ENCODE peak calls at places on chromosomes 7 and 10, in six cellular contexts. One of them, this sample, is unnamed.

GRCh38 chr7:103796296-103796962 is 193.0 kb downstream of the RELN start:
- DNase-seq in upper lobe of left lung: no peak
- DNase-seq in fibroblast of lung: no peak
- DNase-seq in mesendoderm: no peak
- DNase-seq in cardiac muscle cell: no peak
- DNase-seq in hepatocyte: no peak
- DNase-seq in this sample: no peak

GRCh38 chr7:74225400-74225799 is 15.6 kb downstream of the LAT2 start:
- DNase-seq in fibroblast of lung: no peak
- DNase-seq in hepatocyte: no peak
- DNase-seq in cardiac muscle cell: no peak
- DNase-seq in mesendoderm: no peak
- DNase-seq in upper lobe of left lung: no peak
- DNase-seq in this sample: no peak

GRCh38 chr10:112775347-112775746 is 174.7 kb upstream of the TCF7L2 start:
- DNase-seq in cardiac muscle cell: peak; percentile 40
- DNase-seq in hepatocyte: no peak
- DNase-seq in upper lobe of left lung: no peak
- DNase-seq in mesendoderm: peak; percentile 32
- DNase-seq in fibroblast of lung: peak; percentile 39
- DNase-seq in this sample: no peak

GRCh38 chr10:95566121-95566520 is 5.0 kb upstream of the SORBS1 start:
- DNase-seq in upper lobe of left lung: no peak
- DNase-seq in hepatocyte: no peak
- DNase-seq in mesendoderm: no peak
- DNase-seq in fibroblast of lung: no peak
- DNase-seq in cardiac muscle cell: no peak
- DNase-seq in this sample: no peak

GRCh38 chr10:43186150-43186549 is 47.9 kb downstream of the CSGALNACT2 start:
- DNase-seq in cardiac muscle cell: no peak
- DNase-seq in hepatocyte: no peak
- DNase-seq in fibroblast of lung: peak; percentile 23
- DNase-seq in mesendoderm: no peak
- DNase-seq in upper lobe of left lung: no peak
- DNase-seq in this sample: no peak

GRCh38 chr7:67393903-67394302 is 397.3 kb downstream of the TYW1 start:
- DNase-seq in hepatocyte: no peak
- DNase-seq in cardiac muscle cell: no peak
- DNase-seq in fibroblast of lung: no peak
- DNase-seq in mesendoderm: no peak
- DNase-seq in upper lobe of left lung: no peak
- DNase-seq in this sample: no peak

GRCh38 chr7:128005117-128005516 is 26.1 kb downstream of the LRRC4 start:
- DNase-seq in fibroblast of lung: no peak
- DNase-seq in upper lobe of left lung: no peak
- DNase-seq in hepatocyte: no peak
- DNase-seq in mesendoderm: no peak
- DNase-seq in cardiac muscle cell: no peak
- DNase-seq in this sample: no peak

GRCh38 chr7:143043391-143043790 is 8.8 kb upstream of the OR6V1 start:
- DNase-seq in hepatocyte: no peak
- DNase-seq in upper lobe of left lung: no peak
- DNase-seq in fibroblast of lung: no peak
- DNase-seq in mesendoderm: no peak
- DNase-seq in cardiac muscle cell: peak; percentile 14
- DNase-seq in this sample: no peak

GRCh38 chr7:150879345-150879744 is 27.0 kb downstream of the AOC1 start:
- DNase-seq in mesendoderm: peak; percentile 73
- DNase-seq in fibroblast of lung: no peak
- DNase-seq in upper lobe of left lung: no peak
- DNase-seq in cardiac muscle cell: peak; percentile 34
- DNase-seq in hepatocyte: no peak
- DNase-seq in this sample: no peak

GRCh38 chr7:499853-500485 is 19.7 kb downstream of the PDGFA start:
- DNase-seq in mesendoderm: no peak
- DNase-seq in upper lobe of left lung: no peak
- DNase-seq in hepatocyte: no peak
- DNase-seq in fibroblast of lung: no peak
- DNase-seq in cardiac muscle cell: no peak
- DNase-seq in this sample: peak; percentile 47

GRCh38 chr7:23022258-23022745 is 8.4 kb upstream of the HYCC1 start:
- DNase-seq in mesendoderm: no peak
- DNase-seq in hepatocyte: peak; percentile 36
- DNase-seq in upper lobe of left lung: no peak
- DNase-seq in cardiac muscle cell: peak; percentile 87
- DNase-seq in fibroblast of lung: peak; percentile 97
- DNase-seq in this sample: no peak

GRCh38 chr10:79394631-79395030 is 47.4 kb downstream of the PPIF start:
- DNase-seq in mesendoderm: no peak
- DNase-seq in upper lobe of left lung: peak; percentile 56
- DNase-seq in hepatocyte: no peak
- DNase-seq in fibroblast of lung: no peak
- DNase-seq in cardiac muscle cell: no peak
- DNase-seq in this sample: peak; percentile 12

GRCh38 chr7:80240265-80241025 is 105.8 kb downstream of the GNAI1 start:
- DNase-seq in hepatocyte: no peak
- DNase-seq in fibroblast of lung: peak; percentile 23
- DNase-seq in upper lobe of left lung: no peak
- DNase-seq in mesendoderm: no peak
- DNase-seq in cardiac muscle cell: no peak
- DNase-seq in this sample: no peak

GRCh38 chr10:96667401-96667800 is 52.9 kb downstream of the PIK3AP1 start:
- DNase-seq in mesendoderm: no peak
- DNase-seq in fibroblast of lung: no peak
- DNase-seq in cardiac muscle cell: no peak
- DNase-seq in hepatocyte: no peak
- DNase-seq in upper lobe of left lung: no peak
- DNase-seq in this sample: no peak

GRCh38 chr10:335151-335800 is 200.0 kb downstream of the ZMYND11 start:
- DNase-seq in mesendoderm: no peak
- DNase-seq in upper lobe of left lung: no peak
- DNase-seq in hepatocyte: no peak
- DNase-seq in fibroblast of lung: no peak
- DNase-seq in cardiac muscle cell: no peak
- DNase-seq in this sample: no peak

GRCh38 chr10:50469778-50470193 is 154.0 kb downstream of the SGMS1 start:
- DNase-seq in mesendoderm: no peak
- DNase-seq in fibroblast of lung: peak; percentile 13
- DNase-seq in upper lobe of left lung: no peak
- DNase-seq in cardiac muscle cell: peak; percentile 20
- DNase-seq in hepatocyte: no peak
- DNase-seq in this sample: peak; percentile 13

GRCh38 chr7:24912424-24912823 is 67.6 kb downstream of the OSBPL3 start:
- DNase-seq in cardiac muscle cell: no peak
- DNase-seq in mesendoderm: no peak
- DNase-seq in upper lobe of left lung: no peak
- DNase-seq in hepatocyte: no peak
- DNase-seq in fibroblast of lung: no peak
- DNase-seq in this sample: no peak

GRCh38 chr7:113421696-113422330 is 303.5 kb upstream of the SMIM30 start:
- DNase-seq in cardiac muscle cell: peak; percentile 87
- DNase-seq in hepatocyte: peak; percentile 92
- DNase-seq in fibroblast of lung: peak; percentile 85
- DNase-seq in mesendoderm: peak; percentile 93
- DNase-seq in upper lobe of left lung: peak; percentile 78
- DNase-seq in this sample: peak; percentile 51

GRCh38 chr7:151410405-151411390 is 860 bp upstream of the WDR86 start:
- DNase-seq in fibroblast of lung: peak; percentile 39
- DNase-seq in cardiac muscle cell: peak; percentile 74
- DNase-seq in hepatocyte: peak; percentile 68
- DNase-seq in upper lobe of left lung: no peak
- DNase-seq in mesendoderm: peak; percentile 83
- DNase-seq in this sample: peak; percentile 54

GRCh38 chr10:61139230-61139928 is 195.4 kb upstream of the RHOBTB1 start:
- DNase-seq in cardiac muscle cell: no peak
- DNase-seq in fibroblast of lung: no peak
- DNase-seq in mesendoderm: peak; percentile 34
- DNase-seq in hepatocyte: no peak
- DNase-seq in upper lobe of left lung: no peak
- DNase-seq in this sample: no peak

GRCh38 chr7:38699481-38699880 is 68.3 kb upstream of the AMPH start:
- DNase-seq in upper lobe of left lung: no peak
- DNase-seq in fibroblast of lung: peak; percentile 35
- DNase-seq in cardiac muscle cell: peak; percentile 70
- DNase-seq in mesendoderm: no peak
- DNase-seq in hepatocyte: no peak
- DNase-seq in this sample: no peak

DNA sequence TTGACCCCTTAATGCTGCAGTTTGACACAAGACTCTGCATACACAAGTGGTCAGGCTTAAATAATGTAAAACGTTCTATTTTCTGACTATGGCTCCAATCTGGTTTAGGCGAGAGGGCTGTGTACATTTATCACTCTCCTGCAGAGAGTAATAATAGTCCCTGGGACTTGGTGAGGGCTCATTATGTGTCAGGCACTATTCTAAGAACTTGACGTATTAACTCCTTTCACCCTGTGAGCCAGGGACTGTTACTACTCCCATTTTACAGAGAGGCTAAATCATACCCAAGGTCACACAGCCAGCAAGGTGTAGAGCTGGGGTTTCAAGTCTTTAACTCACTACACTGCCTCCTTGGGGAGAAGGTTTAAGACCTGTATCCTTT is 187.2 kb upstream of the LYZL2 start:
- DNase-seq in hepatocyte: no peak
- DNase-seq in mesendoderm: no peak
- DNase-seq in fibroblast of lung: no peak
- DNase-seq in cardiac muscle cell: no peak
- DNase-seq in upper lobe of left lung: no peak
- DNase-seq in this sample: no peak
- H3K4me1 ChIP-seq in hepatocyte: peaks cover 50% of the 10 kb centered on the region
- H3K4me1 ChIP-seq in mesendoderm: no peaks in the 10 kb centered on the region
- H3K4me1 ChIP-seq in fibroblast of lung: peaks cover 42% of the 10 kb centered on the region
- H3K4me1 ChIP-seq in cardiac muscle cell: peaks cover 52% of the 10 kb centered on the region
- H3K4me1 ChIP-seq in upper lobe of left lung: peaks cover 20% of the 10 kb centered on the region
- H3K4me1 ChIP-seq in this sample: peaks cover 19% of the 10 kb centered on the region

DNA sequence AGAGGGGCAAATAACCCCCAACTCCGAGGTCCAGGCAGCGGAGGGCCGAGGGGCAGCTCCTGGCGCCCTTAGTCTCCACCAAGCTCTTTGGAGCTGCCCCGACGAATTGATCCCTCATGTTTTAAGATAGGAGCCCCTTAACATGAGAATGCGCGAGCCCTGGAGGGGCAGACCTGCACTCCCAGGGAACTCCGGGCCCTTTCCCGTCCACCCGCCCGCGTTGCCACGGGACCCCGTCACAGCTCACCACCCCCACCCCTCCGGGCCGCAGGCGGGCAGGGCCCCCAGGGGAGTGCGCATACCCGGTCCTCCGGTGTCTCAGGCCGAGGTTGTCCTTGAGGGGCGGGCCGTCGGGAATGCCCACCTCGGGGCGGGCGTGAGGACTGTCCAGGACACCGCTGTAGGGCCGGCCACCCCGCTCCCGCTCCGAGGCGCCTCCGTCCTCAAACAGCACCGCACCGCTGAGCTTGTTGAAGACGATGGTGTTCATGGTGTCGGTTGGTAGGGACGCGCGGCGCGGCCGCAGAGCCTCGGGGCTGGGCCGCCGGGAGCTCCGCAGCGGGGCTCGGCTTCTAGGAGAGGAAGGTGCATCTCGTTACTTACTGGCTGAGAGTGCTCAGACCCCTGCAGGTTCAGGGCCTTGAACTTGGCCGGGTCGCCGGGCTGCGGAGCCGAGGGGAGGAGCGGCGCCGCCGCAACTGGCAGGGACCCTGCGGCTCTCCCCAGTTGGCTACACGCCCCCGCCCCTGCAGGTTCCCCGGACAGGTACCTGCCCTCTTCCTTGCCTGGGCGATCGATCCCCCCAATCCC is 2.5 kb downstream of the MKX start:
- DNase-seq in fibroblast of lung: peak; percentile 26
- DNase-seq in mesendoderm: peak; percentile 63
- DNase-seq in cardiac muscle cell: peak; percentile 18
- DNase-seq in hepatocyte: peak; percentile 46
- DNase-seq in upper lobe of left lung: no peak
- DNase-seq in this sample: peak; percentile 66
- H3K4me1 ChIP-seq in fibroblast of lung: no peaks in the 10 kb centered on the region
- H3K4me1 ChIP-seq in mesendoderm: peaks cover 3% of the 10 kb centered on the region
- H3K4me1 ChIP-seq in cardiac muscle cell: peaks cover 6% of the 10 kb centered on the region
- H3K4me1 ChIP-seq in hepatocyte: peaks cover 39% of the 10 kb centered on the region
- H3K4me1 ChIP-seq in upper lobe of left lung: peaks cover 55% of the 10 kb centered on the region
- H3K4me1 ChIP-seq in this sample: peaks cover 22% of the 10 kb centered on the region

GRCh38 chr7:2813350-2814185 is 30.5 kb downstream of the GNA12 start:
- DNase-seq in hepatocyte: no peak
- DNase-seq in cardiac muscle cell: no peak
- DNase-seq in mesendoderm: no peak
- DNase-seq in fibroblast of lung: no peak
- DNase-seq in upper lobe of left lung: no peak
- DNase-seq in this sample: no peak

GRCh38 chr7:2815523-2816240 is 28.4 kb downstream of the GNA12 start:
- DNase-seq in cardiac muscle cell: no peak
- DNase-seq in upper lobe of left lung: no peak
- DNase-seq in fibroblast of lung: no peak
- DNase-seq in mesendoderm: no peak
- DNase-seq in hepatocyte: no peak
- DNase-seq in this sample: no peak

GRCh38 chr7:2812831-2813230 is 31.3 kb downstream of the GNA12 start:
- DNase-seq in upper lobe of left lung: no peak
- DNase-seq in cardiac muscle cell: no peak
- DNase-seq in fibroblast of lung: peak; percentile 33
- DNase-seq in mesendoderm: no peak
- DNase-seq in hepatocyte: no peak
- DNase-seq in this sample: no peak

GRCh38 chr7:2814682-2815522 is 29.2 kb downstream of the GNA12 start:
- DNase-seq in mesendoderm: peak; percentile 90
- DNase-seq in cardiac muscle cell: no peak
- DNase-seq in fibroblast of lung: no peak
- DNase-seq in hepatocyte: peak; percentile 42
- DNase-seq in upper lobe of left lung: no peak
- DNase-seq in this sample: no peak

GRCh38 chr7:2814186-2814530 is 29.9 kb downstream of the GNA12 start:
- DNase-seq in cardiac muscle cell: no peak
- DNase-seq in mesendoderm: no peak
- DNase-seq in upper lobe of left lung: no peak
- DNase-seq in hepatocyte: no peak
- DNase-seq in fibroblast of lung: no peak
- DNase-seq in this sample: no peak
- H3K4me1 ChIP-seq in cardiac muscle cell: peaks cover 6% of the 10 kb centered on the region
- H3K4me1 ChIP-seq in mesendoderm: no peaks in the 10 kb centered on the region
- H3K4me1 ChIP-seq in upper lobe of left lung: peaks cover 24% of the 10 kb centered on the region
- H3K4me1 ChIP-seq in hepatocyte: peaks cover 16% of the 10 kb centered on the region
- H3K4me1 ChIP-seq in fibroblast of lung: peaks cover 24% of the 10 kb centered on the region
- H3K4me1 ChIP-seq in this sample: peaks cover 10% of the 10 kb centered on the region

GRCh38 chr7:47721670-47722069 is 139.8 kb upstream of the TNS3 start:
- DNase-seq in fibroblast of lung: no peak
- DNase-seq in hepatocyte: no peak
- DNase-seq in upper lobe of left lung: no peak
- DNase-seq in cardiac muscle cell: no peak
- DNase-seq in mesendoderm: peak; percentile 30
- DNase-seq in this sample: no peak

GRCh38 chr7:47720907-47721244 is 139.0 kb upstream of the TNS3 start:
- DNase-seq in upper lobe of left lung: no peak
- DNase-seq in mesendoderm: no peak
- DNase-seq in cardiac muscle cell: no peak
- DNase-seq in hepatocyte: no peak
- DNase-seq in fibroblast of lung: no peak
- DNase-seq in this sample: no peak

GRCh38 chr7:47720141-47720906 is 138.4 kb upstream of the TNS3 start:
- DNase-seq in upper lobe of left lung: no peak
- DNase-seq in hepatocyte: no peak
- DNase-seq in fibroblast of lung: peak; percentile 70
- DNase-seq in cardiac muscle cell: peak; percentile 87
- DNase-seq in mesendoderm: no peak
- DNase-seq in this sample: peak; percentile 69

GRCh38 chr7:47722126-47722525 is 140.2 kb upstream of the TNS3 start:
- DNase-seq in upper lobe of left lung: no peak
- DNase-seq in hepatocyte: no peak
- DNase-seq in mesendoderm: no peak
- DNase-seq in fibroblast of lung: no peak
- DNase-seq in cardiac muscle cell: no peak
- DNase-seq in this sample: no peak

GRCh38 chr7:47719675-47720074 is 137.8 kb upstream of the TNS3 start:
- DNase-seq in cardiac muscle cell: no peak
- DNase-seq in upper lobe of left lung: no peak
- DNase-seq in fibroblast of lung: peak; percentile 23
- DNase-seq in hepatocyte: no peak
- DNase-seq in mesendoderm: no peak
- DNase-seq in this sample: no peak
- H3K4me1 ChIP-seq in cardiac muscle cell: no peaks in the 10 kb centered on the region
- H3K4me1 ChIP-seq in upper lobe of left lung: no peaks in the 10 kb centered on the region
- H3K4me1 ChIP-seq in fibroblast of lung: peaks cover 6% of the 10 kb centered on the region
- H3K4me1 ChIP-seq in hepatocyte: peaks cover 11% of the 10 kb centered on the region
- H3K4me1 ChIP-seq in mesendoderm: no peaks in the 10 kb centered on the region
- H3K4me1 ChIP-seq in this sample: no peaks in the 10 kb centered on the region